ENCODE peak calls at places on chromosomes 1 and 21, in seven cellular contexts. D is astrocyte of the cerebellum, H is OCI-LY7, T is bronchial epithelial cell, V is mucosa of descending colon, L is breast epithelium, J is heart right ventricle. P is an unnamed sample.

GRCh38 chr21:37445228-37445627 is 78.7 kb downstream of the DYRK1A start:
- DNase-seq in D (no peak), H (no peak), T (no peak), V (no peak), L (no peak), J (no peak), P (no peak)

GRCh38 chr1:18693256-18694098 is 62.8 kb downstream of the PAX7 start:
- DNase-seq in D (no peak), H (no peak), T (no peak), V (no peak), L (no peak), J (no peak), P (no peak)

GRCh38 chr1:183251959-183252450 is 65.9 kb downstream of the LAMC2 start:
- DNase-seq in D (no peak), H (no peak), T (peak), V (no peak), L (no peak), J (no peak), P (no peak)

GRCh38 chr1:21647431-21648373 is 21.5 kb downstream of the RAP1GAP start:
- DNase-seq in D (no peak), H (peak), T (peak), V (peak), L (no peak), J (no peak), P (no peak)

GRCh38 chr1:242690849-242691602 is 166.5 kb upstream of the PLD5 start:
- DNase-seq in D (no peak), H (no peak), T (no peak), V (no peak), L (no peak), J (no peak), P (no peak)

GRCh38 chr1:193264313-193265065 is 78.1 kb upstream of the B3GALT2 start:
- DNase-seq in D (no peak), H (no peak), T (no peak), V (no peak), L (no peak), J (no peak), P (no peak)

GRCh38 chr1:94247146-94248094 is 10.0 kb upstream of the ARHGAP29 start:
- DNase-seq in D (no peak), H (no peak), T (no peak), V (peak), L (peak), J (peak), P (no peak)

GRCh38 chr1:5099018-5099417 is 444.6 kb downstream of the AJAP1 start:
- DNase-seq in D (no peak), H (no peak), T (no peak), V (no peak), L (no peak), J (no peak), P (no peak)

GRCh38 chr1:200243042-200243437 is 166.8 kb downstream of the ZNF281 start:
- DNase-seq in D (peak), H (no peak), T (no peak), V (no peak), L (no peak), J (no peak), P (no peak)

GRCh38 chr1:3931310-3931700 is 31.2 kb upstream of the C1orf174 start:
- DNase-seq in D (no peak), H (no peak), T (no peak), V (no peak), L (no peak), J (no peak), P (no peak)

GRCh38 chr1:110601332-110601731 is 4.8 kb downstream of the KCNA2 start:
- DNase-seq in D (no peak), H (no peak), T (no peak), V (no peak), L (no peak), J (no peak), P (no peak)

GRCh38 chr1:160952129-160952510 is 2.5 kb downstream of the ITLN2 start:
- DNase-seq in D (no peak), H (no peak), T (peak), V (no peak), L (no peak), J (no peak), P (no peak)

GRCh38 chr1:113804421-113805255 is 7.6 kb downstream of the RSBN1 start:
- DNase-seq in D (no peak), H (no peak), T (peak), V (no peak), L (no peak), J (no peak), P (no peak)

GRCh38 chr1:101820080-101820479 is 176.6 kb downstream of the OLFM3 start:
- DNase-seq in D (peak), H (peak), T (peak), V (no peak), L (no peak), J (no peak), P (peak)

GRCh38 chr1:111735858-111736544 is 3.2 kb downstream of the INKA2 start:
- DNase-seq in D (no peak), H (no peak), T (no peak), V (no peak), L (no peak), J (no peak), P (no peak)
- TF ChIP-seq CTCF in D (no peak), H (no peak), T (no peak), V (no peak), L (no peak), J (no peak), P (no peak)

GRCh38 chr1:66300280-66300973 is 233.5 kb upstream of the SGIP1 start:
- DNase-seq in D (no peak), H (no peak), T (no peak), V (no peak), L (no peak), J (no peak), P (no peak)
- H3K4me3 ChIP-seq in D (no peak), H (no peak), T (no peak), V (no peak), L (no peak), J (no peak), P (no peak)

GRCh38 chr1:152543808-152544207 is 22.8 kb downstream of the LCE3E start:
- DNase-seq in D (no peak), H (peak), T (peak), V (no peak), L (no peak), J (no peak), P (no peak)
- TF ChIP-seq CTCF in D (no peak), H (peak), T (peak), V (no peak), L (no peak), J (no peak), P (peak)

GRCh38 chr1:42738678-42739226 is 1.3 kb downstream of the CLDN19 start:
- DNase-seq in D (no peak), H (no peak), T (no peak), V (no peak), L (no peak), J (no peak), P (no peak)
- H3K4me3 ChIP-seq in D (no peak), H (no peak), T (no peak), V (no peak), L (no peak), J (no peak), P (no peak)

DNA sequence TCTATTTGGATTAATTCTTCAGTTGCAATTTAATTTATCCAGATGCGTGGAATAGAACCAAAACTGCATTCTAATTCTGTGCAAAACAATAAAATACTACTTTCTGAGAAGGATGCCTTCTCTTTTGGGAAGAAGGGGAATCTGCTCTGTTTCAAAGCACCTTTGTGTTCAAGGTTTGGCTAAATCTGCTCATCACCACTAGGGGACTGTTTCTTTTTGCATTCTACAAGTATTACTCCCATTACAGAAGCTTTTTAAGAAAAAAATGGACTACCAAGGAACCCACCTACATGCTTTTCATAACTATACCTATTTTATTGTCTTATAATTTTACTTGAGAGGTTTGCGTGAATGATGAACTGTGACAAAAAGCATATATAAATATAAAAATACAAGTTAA is 18.2 kb downstream of the MRPS6 start:
- DNase-seq in D (no peak), H (peak), T (no peak), V (no peak), L (no peak), J (no peak), P (no peak)
- TF ChIP-seq CTCF in D (peak), H (peak), T (peak), V (no peak), L (peak), J (peak), P (peak)